ENCODE peak calls at places on chromosomes 12 and 14, in eight cellular contexts. S is heart left ventricle, D is uterus, I is testis, E is vagina, Q is left ventricle myocardium inferior, T is right cardiac atrium, G is stomach. A is an unnamed sample.

GRCh38 chr14:80781968-80782367 is 159.6 kb downstream of the CEP128 start:
- DNase-seq in T (no peak), D (no peak), S (no peak), Q (no peak), E (no peak), G (no peak), I (no peak), A (no peak)

GRCh38 chr14:68862954-68863594 is 70.2 kb upstream of the ZFP36L1 start:
- DNase-seq in T (peak; percentile 93), E (peak; percentile 52), G (peak; percentile 83), I (peak; percentile 89), D (peak; percentile 82), S (peak; percentile 75), Q (peak; percentile 76), A (peak; percentile 75)

GRCh38 chr12:44846826-44847225 is 29.3 kb downstream of the NELL2 start:
- DNase-seq in T (no peak), I (no peak), S (no peak), Q (no peak), G (no peak), E (no peak), D (no peak), A (no peak)

GRCh38 chr12:43882578-43883178 is 46.8 kb downstream of the TMEM117 start:
- DNase-seq in Q (no peak), I (peak; percentile 52), G (no peak), S (no peak), D (no peak), E (no peak), T (no peak), A (peak; percentile 22)

GRCh38 chr12:12799163-12799920 is 13.8 kb upstream of the DDX47 start:
- DNase-seq in T (no peak), Q (no peak), G (no peak), I (no peak), E (no peak), D (no peak), S (no peak), A (no peak)

GRCh38 chr14:74980746-74981661 is 21.7 kb upstream of the EIF2B2 start:
- DNase-seq in Q (no peak), S (peak; percentile 27), D (no peak), T (peak; percentile 84), I (peak; percentile 10), G (no peak), E (no peak), A (no peak)

GRCh38 chr12:58176296-58176869 is 235.0 kb downstream of the ATP23 start:
- DNase-seq in T (peak; percentile 34), I (peak; percentile 80), Q (no peak), S (peak; percentile 20), E (no peak), D (no peak), G (peak; percentile 36), A (no peak)

GRCh38 chr14:36604757-36605505 is 22.5 kb upstream of the NKX2-8 start:
- DNase-seq in G (peak; percentile 53), D (no peak), Q (no peak), E (no peak), I (peak; percentile 70), T (no peak), S (peak; percentile 23), A (peak; percentile 69)

GRCh38 chr14:92747701-92748258 is 647 bp downstream of the LGMN start:
- DNase-seq in Q (no peak), G (no peak), S (no peak), T (no peak), D (no peak), I (no peak), E (no peak), A (no peak)

GRCh38 chr14:73231874-73232851 is 5.1 kb upstream of the PAPLN start:
- DNase-seq in G (no peak), T (no peak), Q (no peak), I (no peak), D (no peak), E (no peak), S (no peak), A (no peak)

GRCh38 chr12:89833337-89834252 is 125.0 kb upstream of the ATP2B1 start:
- DNase-seq in D (no peak), Q (no peak), E (no peak), T (no peak), S (no peak), G (no peak), I (no peak), A (no peak)

GRCh38 chr14:24673534-24674203 is 39.7 kb upstream of the GZMB start:
- DNase-seq in I (no peak), S (no peak), E (no peak), D (no peak), G (no peak), T (no peak), Q (no peak), A (no peak)

GRCh38 chr12:78330131-78330530 is 499.4 kb downstream of the NAV3 start:
- DNase-seq in G (no peak), S (no peak), Q (no peak), I (no peak), T (no peak), E (no peak), D (no peak), A (no peak)

GRCh38 chr12:93419388-93420034 is 22.2 kb downstream of the UBE2N start:
- DNase-seq in E (no peak), T (no peak), I (no peak), G (no peak), D (no peak), S (no peak), Q (no peak), A (no peak)

DNA sequence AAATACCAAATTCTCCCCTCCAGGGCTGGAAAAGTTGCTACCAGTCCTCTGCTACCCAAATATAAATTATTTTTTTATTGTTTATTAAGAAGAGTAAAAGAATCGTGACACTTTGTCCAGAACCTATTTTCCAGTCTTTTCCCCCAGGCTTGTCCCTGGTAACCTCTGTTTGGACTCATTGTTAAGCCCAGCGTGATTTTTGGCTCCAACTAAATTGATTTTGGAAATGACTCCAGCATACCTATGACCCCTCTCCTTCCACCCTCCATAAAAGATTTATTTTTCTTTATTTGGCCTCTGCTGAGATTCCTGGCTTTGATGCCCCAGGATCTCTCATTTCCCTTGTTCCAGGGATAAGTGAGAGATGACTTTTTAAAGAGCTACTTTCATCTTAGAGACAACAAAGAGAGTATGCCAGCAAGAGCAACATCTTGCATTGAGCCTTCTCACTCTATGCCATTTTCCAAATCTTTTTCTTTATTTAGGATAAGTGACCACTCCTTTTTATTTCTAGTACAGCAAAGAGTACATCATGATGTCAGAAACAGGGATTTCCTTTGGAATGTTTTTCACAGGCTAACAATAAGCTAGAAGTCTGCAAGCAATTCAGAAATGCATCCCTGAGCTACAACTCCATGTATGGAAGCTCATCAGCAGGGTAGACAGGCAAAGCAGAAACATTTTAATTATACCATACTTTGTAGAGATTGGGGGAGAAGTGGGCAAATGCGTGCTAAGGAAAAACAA is 75.8 kb downstream of the DAD1 start:
- DNase-seq in G (no peak), D (no peak), I (no peak), Q (no peak), S (no peak), T (no peak), E (no peak), A (no peak)
- H3K27ac ChIP-seq in G (peak overlapping the region; percentile 63), D (peak overlapping the region; percentile 80), I (peak overlapping the region; percentile 41), Q (peak overlapping the region; percentile 82), S (peak overlapping the region; percentile 71), T (peak overlapping the region; percentile 77), E (peak overlapping the region; percentile 71), A (peak overlapping the region; percentile 31)

GRCh38 chr12:21677204-21677603 is 19.6 kb upstream of the LDHB start:
- DNase-seq in G (no peak), Q (no peak), T (no peak), S (no peak), D (no peak), E (no peak), I (no peak), A (no peak)
- H3K27ac ChIP-seq in G (no peak overlapping the region), Q (no peak overlapping the region), T (no peak overlapping the region), S (no peak overlapping the region), D (no peak overlapping the region), E (no peak overlapping the region), I (no peak overlapping the region), A (no peak overlapping the region)

GRCh38 chr14:65352964-65353530 is 59.5 kb upstream of the FUT8 start:
- DNase-seq in S (no peak), E (no peak), Q (no peak), I (no peak), T (no peak), G (peak; percentile 50), D (no peak), A (no peak)

GRCh38 chr14:65354715-65355114 is 57.8 kb upstream of the FUT8 start:
- DNase-seq in Q (no peak), G (peak; percentile 83), E (no peak), D (no peak), T (no peak), I (no peak), S (no peak), A (peak; percentile 35)

GRCh38 chr14:65354131-65354530 is 58.4 kb upstream of the FUT8 start:
- DNase-seq in S (no peak), D (no peak), Q (no peak), T (no peak), E (no peak), I (no peak), G (peak; percentile 68), A (no peak)

GRCh38 chr14:65349100-65349499 is 63.4 kb upstream of the FUT8 start:
- DNase-seq in S (no peak), Q (no peak), I (no peak), T (no peak), E (no peak), G (no peak), D (no peak), A (no peak)

DNA sequence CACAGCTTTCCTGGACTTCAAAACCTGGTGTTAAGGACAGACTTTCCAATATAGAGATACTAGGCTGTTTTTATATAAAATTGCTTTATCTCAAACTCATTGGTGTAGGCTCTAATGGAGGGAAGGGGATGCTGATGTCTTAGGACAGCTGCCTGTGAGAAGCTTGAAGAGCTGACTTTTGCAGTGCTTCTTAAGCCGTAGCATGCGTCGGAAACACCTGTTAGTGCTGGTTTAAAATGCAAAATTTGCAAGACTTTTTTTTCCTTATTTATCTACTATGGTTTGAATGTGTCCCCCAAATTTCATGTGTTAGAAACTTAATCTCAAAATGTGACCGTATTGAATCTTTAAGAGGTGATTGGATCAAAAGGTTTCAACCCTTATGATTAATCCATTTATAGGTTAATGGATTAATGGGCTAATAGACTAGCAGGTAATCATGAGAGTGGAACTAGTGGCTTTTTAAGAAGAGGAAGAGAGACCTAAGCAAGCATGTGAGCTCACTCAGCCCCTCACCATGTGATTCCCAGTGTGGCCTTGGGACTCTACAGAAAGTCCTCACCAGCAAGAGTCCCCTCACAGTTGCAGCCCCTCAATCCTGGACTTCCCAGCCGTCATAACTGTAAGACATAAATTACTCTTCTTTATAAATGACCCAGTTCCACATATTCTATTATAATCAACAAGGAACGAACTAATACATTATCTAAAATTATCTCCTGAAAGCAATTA is 60.9 kb upstream of the FUT8 start:
- DNase-seq in I (no peak), Q (no peak), T (no peak), S (no peak), G (no peak), D (no peak), E (no peak), A (no peak)
- H3K27ac ChIP-seq in I (no peak overlapping the region), Q (no peak overlapping the region), T (no peak overlapping the region), S (no peak overlapping the region), G (peak overlapping the region; percentile 91), D (no peak overlapping the region), E (no peak overlapping the region), A (no peak overlapping the region)

GRCh38 chr14:59098377-59098776 is 90.1 kb upstream of the DAAM1 start:
- DNase-seq in G (no peak), S (no peak), T (no peak), I (no peak), D (no peak), Q (no peak), E (no peak), A (no peak)
- H3K27ac ChIP-seq in G (no peak overlapping the region), S (no peak overlapping the region), T (no peak overlapping the region), I (no peak overlapping the region), D (no peak overlapping the region), Q (no peak overlapping the region), E (no peak overlapping the region), A (no peak overlapping the region)

A was measured in thyroid gland.